ENCODE peak calls at places on chromosomes 12 and 14, in four cellular contexts. U, J, K and R are unnamed samples.

GRCh38 chr12:85626031-85626781 is 210.0 kb downstream of the RASSF9 start:
- DNase-seq in J (no peak), U (no peak), K (peak), R (no peak)

GRCh38 chr12:14868916-14869315 is 16.7 kb downstream of the MGP start:
- DNase-seq in K (no peak), U (no peak), J (no peak), R (no peak)

GRCh38 chr12:52147367-52147972 is 44.3 kb downstream of the KRT80 start:
- DNase-seq in J (no peak), U (peak), K (peak), R (no peak)

GRCh38 chr12:85657251-85657650 is 179.0 kb downstream of the RASSF9 start:
- DNase-seq in U (no peak), J (no peak), K (no peak), R (no peak)

GRCh38 chr14:33773205-33774030 is 177.5 kb downstream of the EGLN3 start:
- DNase-seq in J (no peak), K (no peak), U (no peak), R (no peak)

GRCh38 chr12:3046441-3047200 is 30.6 kb upstream of the TSPAN9 start:
- DNase-seq in U (no peak), J (no peak), K (no peak), R (no peak)

GRCh38 chr12:1093166-1093751 is 102.2 kb downstream of the ERC1 start:
- DNase-seq in U (no peak), K (peak), J (no peak), R (peak)

GRCh38 chr14:99361596-99362220 is 89.7 kb upstream of the BCL11B start:
- DNase-seq in K (no peak), U (no peak), J (no peak), R (no peak)

GRCh38 chr14:92551066-92551841 is 37.7 kb downstream of the RIN3 start:
- DNase-seq in J (peak), U (no peak), K (no peak), R (peak)

GRCh38 chr14:100717371-100717770 is 9.3 kb upstream of the DLK1 start:
- DNase-seq in U (no peak), K (no peak), J (no peak), R (no peak)

GRCh38 chr14:24212924-24213865 is at the start of gene CHMP4A:
- DNase-seq in U (peak), K (peak), J (peak), R (peak)

GRCh38 chr14:64704145-64704742 is at the start of gene PLEKHG3:
- DNase-seq in U (peak), J (no peak), K (no peak), R (peak)

GRCh38 chr12:59322473-59322872 is 273.4 kb upstream of the SLC16A7 start:
- DNase-seq in J (no peak), U (no peak), K (no peak), R (no peak)

GRCh38 chr12:32365473-32366064 is 33.8 kb upstream of the FGD4 start:
- DNase-seq in U (peak), K (peak), J (peak), R (peak)

GRCh38 chr12:61367281-61367785 is 892.9 kb upstream of the USP15 start:
- DNase-seq in U (no peak), J (no peak), K (no peak), R (no peak)
- TF ChIP-seq CTCF in U (no peak), J (no peak), K (peak), R (no peak)

GRCh38 chr12:95262808-95263207 is 45.2 kb downstream of the VEZT start:
- DNase-seq in K (no peak), U (no peak), J (no peak), R (no peak)

GRCh38 chr12:95269892-95270291 is 52.3 kb downstream of the VEZT start:
- DNase-seq in J (no peak), K (no peak), U (no peak), R (no peak)

GRCh38 chr12:95266250-95266649 is 48.6 kb downstream of the VEZT start:
- DNase-seq in K (no peak), U (no peak), J (no peak), R (no peak)

GRCh38 chr12:95261109-95261508 is 43.5 kb downstream of the VEZT start:
- DNase-seq in J (no peak), U (no peak), K (no peak), R (no peak)

GRCh38 chr12:95265765-95266164 is 48.2 kb downstream of the VEZT start:
- DNase-seq in K (no peak), J (no peak), U (no peak), R (no peak)
- TF ChIP-seq CTCF in K (no peak), J (no peak), U (no peak), R (no peak)

GRCh38 chr12:101108130-101108529 is 101.9 kb downstream of the SLC5A8 start:
- DNase-seq in K (no peak), U (no peak), J (no peak), R (no peak)
- TF ChIP-seq CTCF in K (no peak), U (no peak), J (no peak), R (no peak)

GRCh38 chr12:115452751-115453281 is 768.8 kb upstream of the TBX3 start:
- DNase-seq in U (no peak), J (no peak), K (no peak), R (no peak)

GRCh38 chr12:115455268-115455681 is 771.3 kb upstream of the TBX3 start:
- DNase-seq in K (no peak), J (no peak), U (no peak), R (no peak)

GRCh38 chr12:115457798-115458197 is 773.8 kb upstream of the TBX3 start:
- DNase-seq in J (no peak), K (no peak), U (no peak), R (no peak)

GRCh38 chr12:115461401-115461800 is 777.4 kb upstream of the TBX3 start:
- DNase-seq in U (no peak), J (no peak), K (no peak), R (no peak)

DNA sequence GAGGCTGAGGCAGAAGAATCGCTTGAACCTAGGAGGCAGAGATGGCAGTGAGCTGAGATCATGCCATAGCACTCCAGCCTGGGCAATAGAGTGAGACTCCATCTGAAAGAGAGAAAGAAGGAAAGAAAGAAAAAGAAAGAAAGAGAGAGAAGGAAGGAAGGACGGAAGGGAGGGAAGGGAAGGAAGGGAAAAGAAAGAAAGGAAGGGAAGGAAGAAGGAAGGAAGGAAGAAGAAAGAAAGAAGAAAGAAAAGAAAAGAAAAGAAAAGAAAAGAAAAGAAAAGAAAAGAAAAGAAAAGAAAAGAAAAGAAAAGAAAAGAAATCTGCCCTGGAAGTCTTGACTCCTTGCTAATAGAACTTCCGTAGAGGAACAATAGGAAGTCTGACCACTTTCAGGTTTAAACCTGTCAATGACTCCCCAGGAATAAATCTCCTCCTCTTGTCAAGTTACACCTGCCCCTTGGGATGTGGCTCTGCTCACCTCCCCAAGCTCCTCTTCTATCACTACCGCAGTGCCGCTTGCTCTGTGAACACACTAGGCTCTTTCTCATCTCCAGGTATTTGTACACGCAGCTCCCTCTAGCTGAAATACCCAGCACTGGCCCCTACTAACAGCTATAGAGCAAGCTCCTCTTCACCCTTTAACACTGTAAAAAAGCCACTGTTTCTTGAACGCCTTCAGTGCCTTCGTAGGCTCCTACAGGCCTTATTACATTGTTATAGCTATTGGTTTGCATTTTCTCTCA is 773.1 kb upstream of the TBX3 start:
- DNase-seq in U (no peak), J (no peak), K (no peak), R (no peak)
- TF ChIP-seq CTCF in U (no peak), J (peak), K (no peak), R (peak)

DNA sequence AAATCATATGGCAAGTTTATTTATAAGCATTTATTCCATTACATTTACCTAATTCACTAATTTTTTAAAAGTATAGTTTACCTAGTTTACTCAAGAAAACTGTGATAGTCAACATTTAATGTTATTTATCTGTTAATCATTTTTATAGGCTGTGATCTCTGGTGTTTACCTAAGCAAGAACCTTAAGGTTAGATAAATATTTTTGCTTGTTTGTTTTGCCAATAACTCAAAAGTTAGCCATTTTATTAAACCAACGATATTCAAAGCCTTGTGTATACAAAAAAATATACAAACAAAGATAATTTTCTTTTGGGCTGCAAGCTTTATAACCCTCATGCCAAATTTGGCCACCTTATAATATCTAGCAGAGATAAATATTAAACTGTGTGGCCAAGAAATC is 157.3 kb downstream of the SLCO1B3 start:
- DNase-seq in J (no peak), K (no peak), U (no peak), R (no peak)
- TF ChIP-seq CTCF in J (no peak), K (no peak), U (no peak), R (no peak)

GRCh38 chr14:55867726-55868125 is 250.5 kb upstream of the PELI2 start:
- DNase-seq in J (no peak), U (no peak), K (no peak), R (no peak)

GRCh38 chr14:55869397-55870049 is 248.7 kb upstream of the PELI2 start:
- DNase-seq in J (no peak), U (no peak), K (no peak), R (no peak)

GRCh38 chr14:55864890-55865655 is 253.1 kb upstream of the PELI2 start:
- DNase-seq in K (no peak), U (no peak), J (no peak), R (no peak)
- TF ChIP-seq CTCF in K (no peak), U (no peak), J (peak), R (peak)

GRCh38 chr12:103840399-103840880 is 594 bp downstream of the NT5DC3 start:
- DNase-seq in U (peak), K (no peak), J (no peak), R (peak)

GRCh38 chr12:103839103-103839502 is 1.9 kb downstream of the NT5DC3 start:
- DNase-seq in U (no peak), J (no peak), K (no peak), R (no peak)

GRCh38 chr12:103839893-103840292 is 1.1 kb downstream of the NT5DC3 start:
- DNase-seq in U (no peak), K (no peak), J (no peak), R (peak)

GRCh38 chr12:103841690-103842584 is 903 bp upstream of the NT5DC3 start:
- DNase-seq in U (peak), J (no peak), K (peak), R (no peak)

GRCh38 chr12:103840881-103841689 is at the start of gene NT5DC3:
- DNase-seq in J (peak), U (peak), K (peak), R (peak)
- TF ChIP-seq CTCF in J (no peak), U (peak), K (no peak), R (peak)

DNA sequence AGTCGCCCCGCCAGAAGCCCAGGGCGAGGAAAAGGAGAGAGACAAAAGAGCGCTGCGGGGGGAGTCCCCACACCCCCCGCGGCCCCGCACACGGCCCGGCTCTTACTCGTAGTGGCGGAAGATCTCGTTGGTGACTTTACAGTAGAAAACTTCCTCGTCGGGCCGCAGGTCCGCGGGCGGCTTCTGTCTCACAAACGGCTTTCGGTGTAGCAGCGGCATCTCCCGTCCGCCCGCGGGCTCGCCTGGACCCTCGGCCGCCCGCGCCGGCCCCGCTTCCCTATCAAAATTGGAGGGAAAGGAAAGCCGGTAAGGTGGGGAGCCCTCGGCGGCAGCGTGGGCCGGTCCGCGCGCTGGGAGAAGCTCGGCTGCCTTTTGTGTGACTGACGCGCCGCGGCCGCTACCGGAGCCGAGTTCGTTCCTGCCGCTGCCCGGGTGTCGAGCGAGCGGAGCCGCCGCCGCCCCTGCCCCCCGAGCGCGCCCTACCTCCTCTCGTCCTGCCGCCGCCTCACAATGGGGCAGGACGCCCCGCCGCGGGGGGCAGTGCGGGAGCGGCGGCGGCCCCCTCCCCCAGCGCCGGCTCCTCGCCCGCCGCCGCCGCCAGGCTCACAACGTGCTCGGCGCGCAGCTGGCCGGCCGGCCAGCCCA is 652 bp downstream of the BAZ1A start:
- DNase-seq in U (peak), K (no peak), J (no peak), R (peak)
- TF ChIP-seq CTCF in U (no peak), K (peak), J (no peak), R (peak)